ENCODE peak calls at places on chromosome 11, in four cellular contexts. One of them, this sample, is unnamed.
A peak's percentile ranks its signal among the peaks of the same experiment; 100 is the strongest.

GRCh38 chr11:128924109-128924508 is 18.6 kb downstream of the TP53AIP1 start:
- DNase-seq in HepG2: no peak
- DNase-seq in H1: no peak
- DNase-seq in K562: no peak
- DNase-seq in this sample: no peak

GRCh38 chr11:128236506-128237498 is 350.6 kb downstream of the ETS1 start:
- DNase-seq in HepG2: no peak
- DNase-seq in H1: no peak
- DNase-seq in K562: no peak
- DNase-seq in this sample: no peak

GRCh38 chr11:36399236-36399635 is 103.1 kb downstream of the PRR5L start:
- DNase-seq in HepG2: no peak
- DNase-seq in H1: no peak
- DNase-seq in K562: no peak
- DNase-seq in this sample: no peak

GRCh38 chr11:72008728-72009127 is 10.0 kb downstream of the IL18BP start:
- DNase-seq in HepG2: no peak
- DNase-seq in H1: no peak
- DNase-seq in K562: no peak
- DNase-seq in this sample: no peak

GRCh38 chr11:15189646-15190365 is 75.1 kb downstream of the INSC start:
- DNase-seq in HepG2: no peak
- DNase-seq in H1: no peak
- DNase-seq in K562: no peak
- DNase-seq in this sample: no peak

GRCh38 chr11:88152381-88152780 is 22.9 kb downstream of the RAB38 start:
- DNase-seq in HepG2: no peak
- DNase-seq in H1: no peak
- DNase-seq in K562: no peak
- DNase-seq in this sample: no peak

GRCh38 chr11:128868851-128869671 is 2.0 kb upstream of the KCNJ1 start:
- DNase-seq in HepG2: no peak
- DNase-seq in H1: no peak
- DNase-seq in K562: no peak
- DNase-seq in this sample: no peak

GRCh38 chr11:559712-560304 is 730 bp downstream of the LMNTD2 start:
- DNase-seq in HepG2: peak; percentile 81
- DNase-seq in H1: peak; percentile 60
- DNase-seq in K562: peak; percentile 37
- DNase-seq in this sample: no peak

GRCh38 chr11:14270690-14271542 is 88.1 kb downstream of the RRAS2 start:
- DNase-seq in HepG2: no peak
- DNase-seq in H1: no peak
- DNase-seq in K562: no peak
- DNase-seq in this sample: no peak

GRCh38 chr11:30244255-30244654 is 13.4 kb downstream of the FSHB start:
- DNase-seq in HepG2: no peak
- DNase-seq in H1: no peak
- DNase-seq in K562: no peak
- DNase-seq in this sample: no peak

GRCh38 chr11:129281471-129282268 is 89.5 kb upstream of the ARHGAP32 start:
- DNase-seq in HepG2: no peak
- DNase-seq in H1: no peak
- DNase-seq in K562: no peak
- DNase-seq in this sample: no peak

GRCh38 chr11:4704054-4704789 is at the start of gene MMP26:
- DNase-seq in HepG2: no peak
- DNase-seq in H1: peak; percentile 46
- DNase-seq in K562: no peak
- DNase-seq in this sample: no peak

GRCh38 chr11:44797886-44798683 is 71.3 kb downstream of the TSPAN18 start:
- DNase-seq in HepG2: no peak
- DNase-seq in H1: no peak
- DNase-seq in K562: no peak
- DNase-seq in this sample: no peak

GRCh38 chr11:56271092-56271491 is 2.9 kb upstream of the OR5T1 start:
- DNase-seq in HepG2: no peak
- DNase-seq in H1: no peak
- DNase-seq in K562: no peak
- DNase-seq in this sample: no peak

GRCh38 chr11:128193633-128194032 is 393.7 kb downstream of the ETS1 start:
- DNase-seq in HepG2: no peak
- DNase-seq in H1: no peak
- DNase-seq in K562: no peak
- DNase-seq in this sample: no peak

GRCh38 chr11:2669926-2670469 is 29.8 kb downstream of the KCNQ1OT1 start:
- DNase-seq in HepG2: no peak
- DNase-seq in H1: peak; percentile 14
- DNase-seq in K562: no peak
- DNase-seq in this sample: no peak

GRCh38 chr11:59283825-59284772 is 71.4 kb upstream of the MPEG1 start:
- DNase-seq in HepG2: peak; percentile 40
- DNase-seq in H1: no peak
- DNase-seq in K562: peak; percentile 31
- DNase-seq in this sample: peak; percentile 38

GRCh38 chr11:61042961-61043540 is 59.2 kb upstream of the CD5 start:
- DNase-seq in HepG2: no peak
- DNase-seq in H1: no peak
- DNase-seq in K562: no peak
- DNase-seq in this sample: no peak

GRCh38 chr11:95849087-95849825 is 59.0 kb downstream of the CEP57 start:
- DNase-seq in HepG2: peak; percentile 64
- DNase-seq in H1: peak; percentile 48
- DNase-seq in K562: peak; percentile 18
- DNase-seq in this sample: peak; percentile 82

GRCh38 chr11:67409261-67409666 is 5.4 kb downstream of the TBC1D10C start:
- DNase-seq in HepG2: no peak
- DNase-seq in H1: no peak
- DNase-seq in K562: no peak
- DNase-seq in this sample: no peak

GRCh38 chr11:58058276-58059010 is 27.7 kb downstream of the OR6Q1 start:
- DNase-seq in HepG2: no peak
- DNase-seq in H1: no peak
- DNase-seq in K562: no peak
- DNase-seq in this sample: peak; percentile 34

GRCh38 chr11:5046754-5047330 is 516 bp downstream of the OR52J3 start:
- DNase-seq in HepG2: peak; percentile 2
- DNase-seq in H1: no peak
- DNase-seq in K562: no peak
- DNase-seq in this sample: no peak

GRCh38 chr11:85099522-85099921 is 527.6 kb downstream of the DLG2 start:
- DNase-seq in HepG2: no peak
- DNase-seq in H1: no peak
- DNase-seq in K562: no peak
- DNase-seq in this sample: no peak

GRCh38 chr11:62881579-62882427 is 1.1 kb downstream of the SLC3A2 start:
- DNase-seq in HepG2: peak; percentile 88
- DNase-seq in H1: no peak
- DNase-seq in K562: peak; percentile 85
- DNase-seq in this sample: peak; percentile 97

GRCh38 chr11:62880803-62881578 is at the start of gene SLC3A2:
- DNase-seq in HepG2: peak; percentile 74
- DNase-seq in H1: peak; percentile 88
- DNase-seq in K562: peak; percentile 84
- DNase-seq in this sample: peak; percentile 91

GRCh38 chr11:62882428-62882742 is 1.7 kb downstream of the SLC3A2 start:
- DNase-seq in HepG2: no peak
- DNase-seq in H1: no peak
- DNase-seq in K562: no peak
- DNase-seq in this sample: no peak

GRCh38 chr11:62883677-62884076 is 3.0 kb downstream of the SLC3A2 start:
- DNase-seq in HepG2: no peak
- DNase-seq in H1: no peak
- DNase-seq in K562: no peak
- DNase-seq in this sample: no peak

DNA sequence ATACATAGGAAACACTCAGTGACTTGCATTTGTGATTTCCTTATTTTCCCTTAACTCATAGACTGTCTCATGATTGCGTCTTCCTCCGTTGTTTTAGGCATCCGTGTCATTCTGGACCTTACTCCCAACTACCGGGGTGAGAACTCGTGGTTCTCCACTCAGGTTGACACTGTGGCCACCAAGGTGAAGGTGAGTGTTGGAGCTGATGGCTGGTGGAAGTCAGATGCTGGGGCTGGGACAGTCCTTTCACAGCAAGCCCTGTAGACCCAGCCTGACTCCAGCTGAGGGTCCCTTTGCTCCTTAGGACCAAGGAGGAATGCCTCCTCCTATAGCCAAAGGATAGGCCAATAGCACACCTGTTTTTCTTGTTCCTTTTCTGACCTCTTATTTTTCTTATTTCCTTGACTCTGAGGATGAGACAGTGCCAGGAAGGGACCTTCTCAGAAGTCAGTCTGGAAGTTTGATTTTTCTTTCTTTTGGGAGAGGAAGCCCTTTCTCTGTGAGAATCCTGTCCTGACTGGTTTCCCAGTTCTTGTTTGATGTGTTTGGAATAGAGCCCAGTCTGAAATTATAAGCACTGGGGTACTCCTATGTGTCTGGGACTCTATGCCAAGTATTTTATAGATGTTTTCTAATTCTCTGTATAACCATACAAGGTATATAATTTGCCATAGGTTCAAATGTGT is 2.3 kb downstream of the SLC3A2 start:
- DNase-seq in HepG2: no peak
- DNase-seq in H1: no peak
- DNase-seq in K562: no peak
- DNase-seq in this sample: peak; percentile 72
- TF ChIP-seq JUN in HepG2: no peak
- TF ChIP-seq JUN in H1: no peak
- TF ChIP-seq JUN in K562: no peak
- TF ChIP-seq JUN in this sample: no peak

GRCh38 chr11:7666292-7666866 is 6.9 kb downstream of the CYB5R2 start:
- DNase-seq in HepG2: no peak
- DNase-seq in H1: peak; percentile 17
- DNase-seq in K562: no peak
- DNase-seq in this sample: no peak

GRCh38 chr11:7668464-7668863 is 4.8 kb downstream of the CYB5R2 start:
- DNase-seq in HepG2: no peak
- DNase-seq in H1: peak; percentile 33
- DNase-seq in K562: no peak
- DNase-seq in this sample: no peak

GRCh38 chr11:7664867-7665266 is 8.4 kb downstream of the CYB5R2 start:
- DNase-seq in HepG2: no peak
- DNase-seq in H1: peak; percentile 14
- DNase-seq in K562: no peak
- DNase-seq in this sample: no peak

GRCh38 chr11:7667460-7667859 is 5.8 kb downstream of the CYB5R2 start:
- DNase-seq in HepG2: no peak
- DNase-seq in H1: peak; percentile 30
- DNase-seq in K562: no peak
- DNase-seq in this sample: no peak

DNA sequence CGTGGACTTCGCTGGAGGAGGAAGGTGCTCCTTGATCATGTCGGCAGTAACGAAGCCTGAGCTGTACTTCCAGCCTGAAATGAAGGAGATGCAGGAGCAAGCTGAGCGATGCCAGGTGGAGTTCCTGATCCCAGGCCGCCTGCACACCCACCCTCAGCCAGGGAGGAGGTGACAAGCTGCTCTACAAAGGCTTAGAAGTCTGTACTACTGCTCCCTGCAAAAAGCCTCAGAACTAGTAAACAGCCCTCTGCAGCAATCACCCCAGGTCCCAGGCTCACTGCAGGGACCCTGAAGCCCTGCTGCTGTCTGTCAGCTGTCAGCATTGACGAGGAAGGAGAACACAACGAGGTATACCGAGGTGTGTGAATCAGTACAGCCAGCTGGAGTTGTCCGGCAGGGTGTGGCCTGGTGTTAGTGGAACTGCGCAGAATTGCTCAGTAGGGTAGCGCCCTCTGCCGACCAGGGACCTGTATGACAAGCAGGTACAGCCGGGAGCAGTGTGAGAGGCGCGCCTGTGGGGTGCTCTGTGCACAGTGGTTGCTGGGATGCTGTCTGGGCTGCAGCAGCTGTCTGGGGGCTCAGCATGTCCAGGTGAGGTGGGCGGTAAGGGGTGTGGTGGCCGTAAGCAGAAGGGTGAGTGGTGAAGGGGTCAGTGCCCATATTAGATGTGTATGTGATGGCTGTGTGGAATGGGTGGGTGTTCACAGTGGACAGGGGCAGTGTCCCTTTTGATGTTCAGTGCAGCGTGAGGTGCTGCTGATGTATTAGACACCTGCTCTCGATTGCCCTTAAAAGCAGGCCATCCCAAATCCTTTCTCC is 7.6 kb downstream of the CYB5R2 start:
- DNase-seq in HepG2: peak; percentile 65
- DNase-seq in H1: peak; percentile 90
- DNase-seq in K562: peak; percentile 88
- DNase-seq in this sample: peak; percentile 69
- H2AFZ ChIP-seq in HepG2: no peak overlapping the region
- H2AFZ ChIP-seq in H1: no peak overlapping the region
- H2AFZ ChIP-seq in K562: no peak overlapping the region
- H2AFZ ChIP-seq in this sample: peak overlapping the region; percentile 33

GRCh38 chr11:100851129-100851528 is 164.0 kb downstream of the ARHGAP42 start:
- DNase-seq in HepG2: no peak
- DNase-seq in H1: no peak
- DNase-seq in K562: no peak
- DNase-seq in this sample: no peak
- H3K27ac ChIP-seq in HepG2: no peak overlapping the region
- H3K27ac ChIP-seq in H1: no peak overlapping the region
- H3K27ac ChIP-seq in K562: no peak overlapping the region
- H3K27ac ChIP-seq in this sample: no peak overlapping the region

DNA sequence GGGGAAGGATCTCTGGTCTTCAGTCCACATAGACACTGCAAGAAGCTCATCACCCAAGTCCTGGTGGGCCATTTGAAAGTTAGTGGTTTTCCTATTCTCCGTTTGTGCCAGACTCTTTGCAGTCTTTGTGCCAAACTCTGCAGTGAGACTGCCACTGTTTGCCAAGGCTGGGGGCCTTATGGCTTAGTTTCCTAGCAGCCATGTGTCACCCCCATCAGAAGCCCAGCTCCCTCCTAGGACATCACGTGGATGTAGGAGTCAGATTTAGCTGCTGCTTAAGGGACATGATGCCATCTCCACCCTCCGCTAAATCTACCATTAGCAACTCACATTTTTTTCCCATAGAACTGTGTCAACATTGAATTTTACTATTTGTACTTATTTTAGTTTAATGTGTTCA is 220.0 kb downstream of the C11orf91 start:
- DNase-seq in HepG2: no peak
- DNase-seq in H1: no peak
- DNase-seq in K562: no peak
- DNase-seq in this sample: no peak
- TF ChIP-seq JUN in HepG2: no peak
- TF ChIP-seq JUN in H1: no peak
- TF ChIP-seq JUN in K562: no peak
- TF ChIP-seq JUN in this sample: no peak

GRCh38 chr11:104256525-104256924 is 92.6 kb upstream of the PDGFD start:
- DNase-seq in HepG2: no peak
- DNase-seq in H1: no peak
- DNase-seq in K562: no peak
- DNase-seq in this sample: no peak

GRCh38 chr11:104259121-104259610 is 95.2 kb upstream of the PDGFD start:
- DNase-seq in HepG2: no peak
- DNase-seq in H1: no peak
- DNase-seq in K562: no peak
- DNase-seq in this sample: no peak

GRCh38 chr11:104254347-104254746 is 90.4 kb upstream of the PDGFD start:
- DNase-seq in HepG2: peak; percentile 24
- DNase-seq in H1: peak; percentile 87
- DNase-seq in K562: peak; percentile 14
- DNase-seq in this sample: peak; percentile 23
- H2AFZ ChIP-seq in HepG2: no peak overlapping the region
- H2AFZ ChIP-seq in H1: peak overlapping the region; percentile 98
- H2AFZ ChIP-seq in K562: no peak overlapping the region
- H2AFZ ChIP-seq in this sample: peak overlapping the region; percentile 21

GRCh38 chr11:13222285-13222684 is 55.3 kb upstream of the BMAL1 start:
- DNase-seq in HepG2: no peak
- DNase-seq in H1: peak; percentile 33
- DNase-seq in K562: no peak
- DNase-seq in this sample: no peak
- H3K27ac ChIP-seq in HepG2: no peak overlapping the region
- H3K27ac ChIP-seq in H1: no peak overlapping the region
- H3K27ac ChIP-seq in K562: no peak overlapping the region
- H3K27ac ChIP-seq in this sample: no peak overlapping the region

This sample was measured in endothelial cell of umbilical vein.